ENCODE peak calls at places on chromosomes 13 and 19, in ten cellular contexts. C, F, X, E, R, Q, J, P, D and O are unnamed samples.

GRCh38 chr19:23999821-24000610 is 85.3 kb downstream of the ZNF726 start:
- DNase-seq in C (no peak), F (no peak), X (no peak), E (no peak), R (no peak), Q (no peak), J (no peak), P (no peak), D (no peak), O (no peak)

GRCh38 chr19:8682931-8683330 is 15.7 kb downstream of the ACTL9 start:
- DNase-seq in C (no peak), F (no peak), X (no peak), E (no peak), R (no peak), Q (no peak), J (no peak), P (no peak), D (no peak), O (no peak)

GRCh38 chr19:4609878-4610511 is 29.3 kb upstream of the TNFAIP8L1 start:
- DNase-seq in C (no peak), F (peak; percentile 42), X (no peak), E (no peak), R (peak; percentile 31), Q (no peak), J (no peak), P (peak; percentile 59), D (no peak), O (peak; percentile 83)

GRCh38 chr13:47708386-47708785 is 292.7 kb downstream of the SUCLA2 start:
- DNase-seq in C (peak; percentile 3), F (no peak), X (no peak), E (no peak), R (no peak), Q (no peak), J (peak; percentile 49), P (no peak), D (no peak), O (no peak)

GRCh38 chr13:49098771-49099512 is 121.2 kb upstream of the MLNR start:
- DNase-seq in C (peak; percentile 39), F (peak; percentile 34), X (no peak), E (no peak), R (peak; percentile 10), Q (no peak), J (no peak), P (no peak), D (no peak), O (no peak)

GRCh38 chr13:48853381-48854102 is 122.2 kb upstream of the FNDC3A start:
- DNase-seq in C (no peak), F (no peak), X (no peak), E (no peak), R (no peak), Q (no peak), J (peak; percentile 67), P (no peak), D (no peak), O (peak; percentile 18)

GRCh38 chr19:343941-344624 is 513 bp downstream of the MIER2 start:
- DNase-seq in C (no peak), F (no peak), X (no peak), E (no peak), R (peak; percentile 49), Q (peak; percentile 27), J (no peak), P (no peak), D (no peak), O (no peak)

GRCh38 chr19:4910594-4911273 is 1.4 kb downstream of the UHRF1 start:
- DNase-seq in C (peak; percentile 45), F (peak; percentile 31), X (no peak), E (no peak), R (peak; percentile 73), Q (no peak), J (peak; percentile 64), P (no peak), D (no peak), O (no peak)

GRCh38 chr19:40640744-40641143 is 39.6 kb downstream of the LTBP4 start:
- DNase-seq in C (peak; percentile 70), F (no peak), X (no peak), E (no peak), R (peak; percentile 61), Q (peak; percentile 53), J (peak; percentile 45), P (no peak), D (no peak), O (no peak)

GRCh38 chr13:82002693-82003092 is 1661.8 kb upstream of the SPRY2 start:
- DNase-seq in C (peak; percentile 52), F (no peak), X (no peak), E (no peak), R (no peak), Q (no peak), J (no peak), P (no peak), D (no peak), O (no peak)

GRCh38 chr13:18996221-18996620 is 185.4 kb downstream of the TUBA3C start:
- DNase-seq in C (no peak), F (no peak), X (no peak), E (no peak), R (no peak), Q (no peak), J (no peak), P (no peak), D (no peak), O (no peak)

GRCh38 chr19:6047741-6048231 is 62.5 kb downstream of the RFX2 start:
- DNase-seq in C (peak; percentile 58), F (no peak), X (peak; percentile 42), E (no peak), R (peak; percentile 68), Q (peak; percentile 24), J (peak; percentile 52), P (no peak), D (no peak), O (no peak)

GRCh38 chr19:7756258-7756657 is 6.8 kb upstream of the CLEC4M start:
- DNase-seq in C (no peak), F (no peak), X (no peak), E (no peak), R (no peak), Q (no peak), J (no peak), P (no peak), D (no peak), O (no peak)

GRCh38 chr19:7494416-7495098 is 5.7 kb upstream of the PEX11G start:
- DNase-seq in C (no peak), F (no peak), X (peak; percentile 92), E (no peak), R (peak; percentile 73), Q (no peak), J (no peak), P (peak; percentile 85), D (peak; percentile 32), O (no peak)

GRCh38 chr13:40379186-40379585 is 287.3 kb downstream of the FOXO1 start:
- DNase-seq in C (no peak), F (no peak), X (no peak), E (no peak), R (no peak), Q (no peak), J (no peak), P (no peak), D (no peak), O (no peak)

GRCh38 chr19:19966862-19967261 is 66.1 kb downstream of the ZNF93 start:
- DNase-seq in C (no peak), F (no peak), X (no peak), E (no peak), R (no peak), Q (no peak), J (no peak), P (no peak), D (no peak), O (no peak)

GRCh38 chr19:48630289-48631036 is 6.7 kb downstream of the DBP start:
- DNase-seq in C (no peak), F (peak; percentile 80), X (peak; percentile 92), E (no peak), R (no peak), Q (peak; percentile 77), J (no peak), P (peak; percentile 76), D (peak; percentile 95), O (peak; percentile 85)

GRCh38 chr19:48244289-48244688 is 11.4 kb downstream of the CARD8 start:
- DNase-seq in C (no peak), F (peak; percentile 26), X (no peak), E (no peak), R (no peak), Q (no peak), J (no peak), P (no peak), D (no peak), O (no peak)

GRCh38 chr13:51802601-51803000 is 1.4 kb downstream of the DHRS12 start:
- DNase-seq in C (no peak), F (no peak), X (no peak), E (no peak), R (no peak), Q (no peak), J (no peak), P (no peak), D (no peak), O (no peak)
- H3K4me3 ChIP-seq in C (peak overlapping the region; percentile 91), F (no peak overlapping the region), X (no peak overlapping the region), E (peak overlapping the region; percentile 76), R (no peak overlapping the region), Q (no peak overlapping the region), J (no peak overlapping the region), P (no peak overlapping the region), D (no peak overlapping the region), O (peak overlapping the region; percentile 70)

DNA sequence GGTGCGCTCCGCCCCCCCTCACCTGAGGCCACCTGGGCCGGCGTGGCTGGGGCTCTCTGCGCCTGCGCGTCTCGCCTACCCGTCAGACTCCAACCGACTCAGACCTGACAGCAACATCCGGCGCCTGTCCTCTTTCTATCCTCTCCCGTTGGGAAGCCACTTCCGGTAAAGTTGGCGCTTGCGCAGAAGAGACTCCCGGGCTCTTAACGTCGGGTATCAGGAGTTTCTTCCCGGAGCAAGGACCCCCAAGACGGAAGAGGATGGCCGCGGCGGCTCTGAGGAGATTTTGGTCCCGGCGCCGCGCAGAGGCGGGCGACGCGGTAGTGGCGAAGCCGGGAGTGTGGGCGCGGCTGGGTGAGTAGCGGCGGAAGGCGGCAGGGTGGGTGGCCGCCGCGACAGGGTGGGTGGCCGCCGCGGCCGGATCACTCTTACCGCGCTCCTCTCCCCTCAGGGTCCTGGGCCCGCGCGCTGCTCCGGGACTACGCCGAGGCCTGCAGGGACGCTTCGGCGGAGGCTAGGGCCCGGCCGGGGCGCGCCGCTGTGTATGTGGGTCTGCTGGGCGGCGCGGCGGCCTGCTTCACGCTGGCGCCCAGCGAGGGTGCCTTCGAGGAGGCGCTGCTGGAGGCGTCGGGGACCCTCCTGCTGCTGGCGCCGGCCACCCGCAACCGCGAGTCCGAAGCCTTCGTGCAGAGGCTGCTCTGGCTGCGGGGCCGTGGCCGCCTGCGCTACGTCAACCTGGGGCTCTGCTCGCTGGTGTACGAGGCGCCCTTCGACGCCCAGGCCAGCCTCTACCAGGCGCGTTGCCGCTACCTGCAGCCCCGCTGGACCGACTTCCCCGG is at the start of the genes TIMM29 and YIPF2:
- DNase-seq in C (peak; percentile 96), F (peak; percentile 98), X (peak; percentile 98), E (peak; percentile 97), R (peak; percentile 99), Q (peak; percentile 97), J (peak; percentile 98), P (peak; percentile 100), D (peak; percentile 98), O (peak; percentile 96)
- TF ChIP-seq POLR2A in C (peak; percentile 41), F (no peak), X (peak; percentile 16), E (no peak), R (peak; percentile 79), Q (peak; percentile 69), J (peak; percentile 72), P (peak; percentile 73), D (no peak), O (no peak)

GRCh38 chr13:113724780-113725315 is 34.2 kb upstream of the TMEM255B start:
- DNase-seq in C (peak; percentile 74), F (peak; percentile 78), X (peak; percentile 84), E (no peak), R (peak; percentile 69), Q (peak; percentile 71), J (peak; percentile 23), P (peak; percentile 75), D (peak; percentile 72), O (peak; percentile 92)
- H3K27ac ChIP-seq in C (peak overlapping the region; percentile 74), F (peak overlapping the region; percentile 50), X (no peak overlapping the region), E (no peak overlapping the region), R (no peak overlapping the region), Q (no peak overlapping the region), J (no peak overlapping the region), P (peak overlapping the region; percentile 80), D (peak overlapping the region; percentile 81), O (peak overlapping the region; percentile 90)

GRCh38 chr19:45780448-45781281 is 1.6 kb downstream of the DMPK start:
- DNase-seq in C (no peak), F (no peak), X (no peak), E (no peak), R (peak; percentile 45), Q (peak; percentile 52), J (no peak), P (peak; percentile 50), D (no peak), O (no peak)
- H3K4me3 ChIP-seq in C (peak overlapping the region; percentile 34), F (peak overlapping the region; percentile 47), X (peak overlapping the region; percentile 50), E (peak overlapping the region; percentile 51), R (no peak overlapping the region), Q (peak overlapping the region; percentile 78), J (no peak overlapping the region), P (no peak overlapping the region), D (peak overlapping the region; percentile 71), O (peak overlapping the region; percentile 55)